ENCODE peak calls at places on chromosomes 11 and 22, in four cellular contexts. W, S, V and P are unnamed samples.

GRCh38 chr11:73185680-73186293 is 32.3 kb upstream of the P2RY2 start:
- DNase-seq in W (peak), S (no peak), V (no peak), P (no peak)

GRCh38 chr11:1289211-1289935 is 20.1 kb downstream of the TOLLIP start:
- DNase-seq in W (no peak), S (no peak), V (peak), P (no peak)

GRCh38 chr11:87265132-87265531 is 227.4 kb downstream of the TMEM135 start:
- DNase-seq in W (peak), S (no peak), V (no peak), P (no peak)

GRCh38 chr11:72548481-72548880 is 114.2 kb upstream of the CLPB start:
- DNase-seq in W (no peak), S (no peak), V (no peak), P (no peak)

GRCh38 chr11:134949121-134949591 is 537.1 kb upstream of the B3GAT1 start:
- DNase-seq in W (no peak), S (peak), V (no peak), P (no peak)

GRCh38 chr11:69041516-69041915 is 7.2 kb upstream of the TPCN2 start:
- DNase-seq in W (no peak), S (no peak), V (no peak), P (no peak)

GRCh38 chr11:62603771-62604170 is 2.1 kb upstream of the MTA2 start:
- DNase-seq in W (no peak), S (no peak), V (no peak), P (no peak)

GRCh38 chr11:22711880-22712279 is 45.5 kb downstream of the GAS2 start:
- DNase-seq in W (no peak), S (no peak), V (no peak), P (no peak)

GRCh38 chr22:48495751-48496080 is 1332.0 kb downstream of the BRD1 start:
- DNase-seq in W (no peak), S (no peak), V (no peak), P (no peak)

GRCh38 chr22:28414017-28414416 is 265.6 kb downstream of the TTC28 start:
- DNase-seq in W (no peak), S (no peak), V (no peak), P (no peak)

GRCh38 chr11:73140213-73141030 is 1.7 kb downstream of the FCHSD2 start:
- DNase-seq in W (no peak), S (peak), V (no peak), P (peak)

GRCh38 chr22:20238567-20239062 is 29.5 kb downstream of the RTN4R start:
- DNase-seq in W (no peak), S (no peak), V (peak), P (peak)

GRCh38 chr11:3854660-3854976 is 846 bp upstream of the STIM1 start:
- DNase-seq in W (no peak), S (no peak), V (no peak), P (no peak)

GRCh38 chr11:130448416-130449068 is at the start of gene ADAMTS15:
- DNase-seq in W (no peak), S (peak), V (peak), P (peak)

GRCh38 chr11:95647355-95647754 is 142.2 kb downstream of the FAM76B start:
- DNase-seq in W (no peak), S (no peak), V (no peak), P (no peak)

GRCh38 chr22:37566329-37566837 is 6.1 kb downstream of the CDC42EP1 start:
- DNase-seq in W (no peak), S (no peak), V (peak), P (peak)

GRCh38 chr22:50722716-50723428 is 15.1 kb upstream of the ACR start:
- DNase-seq in W (no peak), S (no peak), V (no peak), P (no peak)

GRCh38 chr11:75233688-75234295 is 6.8 kb upstream of the TPBGL start:
- DNase-seq in W (peak), S (no peak), V (no peak), P (no peak)

GRCh38 chr22:20904008-20904979 is 12.9 kb upstream of the CRKL start:
- DNase-seq in W (peak), S (no peak), V (no peak), P (no peak)

GRCh38 chr22:39353346-39353745 is 3.6 kb downstream of the SYNGR1 start:
- DNase-seq in W (no peak), S (no peak), V (no peak), P (no peak)

DNA sequence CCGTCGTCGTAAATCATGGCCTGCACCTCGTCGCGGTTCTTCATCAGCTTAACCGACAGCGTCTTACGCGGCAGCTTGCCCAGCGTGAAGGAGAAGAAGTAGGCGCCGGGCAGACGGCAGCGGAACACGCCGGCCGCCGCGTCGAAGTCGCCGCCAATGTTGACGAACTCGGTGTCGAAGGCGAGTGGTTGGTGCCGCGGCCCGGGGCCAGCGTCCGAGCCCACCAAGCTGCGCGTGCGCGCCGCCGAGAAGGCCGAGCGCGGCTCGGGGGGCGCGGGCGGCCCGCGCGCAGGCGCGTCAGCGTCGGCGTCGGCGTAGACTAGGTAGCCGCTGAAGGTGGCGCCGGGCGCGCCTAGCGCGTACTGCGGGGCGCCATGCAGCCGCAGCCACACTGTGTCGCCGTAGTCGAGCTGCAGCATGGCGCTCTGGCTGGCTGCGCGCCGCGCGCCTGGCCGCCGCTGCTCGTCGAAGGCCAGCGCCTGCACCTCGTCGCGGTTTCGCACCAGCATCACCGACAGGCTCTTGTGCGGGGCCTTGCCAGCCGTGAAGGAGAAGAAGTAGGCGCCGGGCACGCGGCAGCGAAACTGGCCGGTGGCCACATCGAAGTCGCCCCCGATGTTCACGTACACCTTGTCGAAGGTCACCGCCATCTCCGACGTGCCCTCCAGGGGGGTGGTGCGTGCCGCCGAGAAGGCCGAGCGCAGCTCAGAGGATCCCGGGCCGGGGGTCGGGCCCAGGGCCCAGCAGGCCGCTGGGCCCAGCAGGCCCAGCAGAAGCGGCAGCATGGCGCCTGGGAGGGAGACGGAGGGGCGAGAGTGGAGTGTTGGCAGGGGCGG is 3.8 kb downstream of the FAM180B start:
- DNase-seq in W (no peak), S (no peak), V (no peak), P (no peak)
- TF ChIP-seq CTCF in W (no peak), S (no peak), V (no peak), P (no peak)

GRCh38 chr22:31229402-31230140 is 17.5 kb downstream of the LIMK2 start:
- DNase-seq in W (no peak), S (no peak), V (no peak), P (no peak)

GRCh38 chr22:31230155-31230870 is 18.2 kb downstream of the LIMK2 start:
- DNase-seq in W (no peak), S (no peak), V (no peak), P (peak)

GRCh38 chr22:31228425-31228824 is 16.3 kb downstream of the LIMK2 start:
- DNase-seq in W (no peak), S (no peak), V (no peak), P (no peak)

GRCh38 chr22:31233001-31233400 is 20.9 kb downstream of the LIMK2 start:
- DNase-seq in W (no peak), S (no peak), V (no peak), P (no peak)

DNA sequence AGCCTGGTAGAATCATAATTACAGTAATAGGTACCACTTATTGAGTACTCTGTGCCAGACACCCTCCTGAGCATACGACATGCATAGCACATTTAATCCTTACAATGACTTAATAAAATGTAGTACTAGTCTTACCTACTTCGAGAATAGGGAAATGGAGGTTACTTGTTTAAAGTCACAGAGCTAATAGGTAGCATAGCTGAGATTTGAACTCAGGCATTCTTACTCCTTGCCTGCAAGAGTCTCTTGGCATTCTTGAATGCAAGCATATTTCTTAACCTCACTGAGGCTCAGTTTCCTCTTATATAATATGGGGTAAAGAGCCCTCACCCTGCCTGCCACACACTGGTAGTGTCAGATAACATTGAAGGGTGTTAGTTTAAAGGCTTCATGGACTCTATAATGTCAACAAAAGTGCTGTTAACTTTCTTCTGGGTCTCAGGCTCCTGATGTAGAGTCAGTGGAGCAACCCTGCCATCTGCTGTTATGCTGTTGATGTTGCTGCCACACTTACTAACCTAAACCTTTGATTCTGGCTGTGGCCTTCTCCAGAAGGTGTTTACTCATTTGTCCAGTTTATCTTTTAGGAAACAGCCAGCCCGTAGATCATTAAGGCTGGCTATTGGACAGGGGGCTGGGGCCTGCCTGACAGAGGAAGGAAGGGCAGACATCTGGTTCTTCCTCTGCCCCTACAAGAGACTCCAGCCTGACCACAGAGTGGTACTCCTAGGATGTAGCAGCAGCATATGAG is 18.9 kb downstream of the LIMK2 start:
- DNase-seq in W (peak), S (no peak), V (no peak), P (peak)
- TF ChIP-seq CTCF in W (peak), S (peak), V (peak), P (peak)

GRCh38 chr11:35007277-35007676 is 90.9 kb downstream of the PDHX start:
- DNase-seq in W (no peak), S (no peak), V (no peak), P (peak)

GRCh38 chr11:35011389-35011788 is 95.0 kb downstream of the PDHX start:
- DNase-seq in W (no peak), S (no peak), V (no peak), P (no peak)

GRCh38 chr11:35009941-35010337 is 93.5 kb downstream of the PDHX start:
- DNase-seq in W (no peak), S (no peak), V (no peak), P (no peak)

GRCh38 chr11:35010656-35011055 is 94.2 kb downstream of the PDHX start:
- DNase-seq in W (no peak), S (no peak), V (no peak), P (no peak)

DNA sequence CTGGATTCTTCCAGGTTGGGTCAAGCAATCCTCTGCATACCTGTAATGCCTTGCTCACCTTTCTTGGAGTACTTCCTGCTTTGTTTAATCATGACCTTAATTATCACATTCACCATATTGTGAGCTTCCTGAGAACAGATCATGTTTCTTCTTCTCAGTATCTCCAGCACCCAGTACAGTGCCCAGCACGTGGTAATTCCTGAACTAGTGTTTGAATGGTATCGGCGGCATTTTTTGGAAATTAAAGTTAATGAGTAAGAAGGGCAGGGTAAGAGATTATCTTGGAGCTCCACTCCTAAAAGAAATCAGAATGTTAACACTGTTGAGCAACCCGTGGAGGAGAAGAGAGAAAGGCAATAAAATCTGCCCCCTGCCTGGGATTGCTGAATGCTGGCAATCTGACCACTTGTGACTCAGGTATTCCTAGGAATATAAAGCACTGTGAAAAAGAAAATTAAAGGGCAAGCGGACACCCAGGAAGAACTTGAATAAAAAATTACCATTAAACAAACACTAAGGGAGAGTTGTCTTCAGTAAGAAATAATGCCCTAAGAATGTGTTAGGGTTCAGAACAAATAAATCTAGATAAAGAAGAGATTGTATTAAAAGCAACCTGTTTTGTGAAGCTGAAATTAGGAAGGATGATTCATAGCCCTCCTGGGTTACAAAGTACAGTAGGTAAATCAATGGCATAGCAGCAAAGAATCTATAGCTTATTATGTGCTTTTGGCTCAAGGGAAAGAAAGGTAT is 92.9 kb downstream of the PDHX start:
- DNase-seq in W (no peak), S (no peak), V (no peak), P (no peak)
- TF ChIP-seq CTCF in W (peak), S (no peak), V (no peak), P (no peak)

DNA sequence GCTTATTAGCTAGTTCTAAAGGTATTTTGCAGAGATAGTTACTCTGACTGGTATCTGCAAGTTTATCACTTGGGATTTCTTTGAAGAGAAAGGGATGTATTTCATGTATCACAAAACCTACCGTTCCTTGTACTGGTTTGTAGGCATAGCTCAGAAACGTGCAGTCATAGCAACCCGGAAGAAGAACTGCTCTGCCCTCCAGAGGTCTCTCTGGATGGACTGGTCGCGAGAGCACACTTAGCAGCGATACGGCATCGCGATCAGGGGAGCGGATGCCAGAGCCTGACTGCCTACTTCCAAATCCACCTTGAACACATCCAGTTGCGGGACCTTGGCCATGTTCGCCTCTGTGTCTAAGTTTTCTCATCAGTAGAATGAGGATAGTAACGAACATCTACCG is 143.3 kb downstream of the WNT7B start:
- DNase-seq in W (no peak), S (no peak), V (no peak), P (no peak)
- TF ChIP-seq CTCF in W (no peak), S (no peak), V (no peak), P (no peak)

GRCh38 chr11:13016415-13016814 is 7.3 kb downstream of the RASSF10 start:
- DNase-seq in W (no peak), S (no peak), V (no peak), P (no peak)
- TF ChIP-seq CTCF in W (no peak), S (no peak), V (no peak), P (no peak)